ENCODE peak calls at places on chromosome 13, in ten cellular contexts. F is endodermal cell; H is CD8-positive, alpha-beta memory T cell; S is ascending aorta; V is skeletal muscle cell; G is psoas muscle; R is tibial artery; P is fibroblast of lung; M is epithelial cell of esophagus; J is lower leg skin. T is an unnamed sample.

GRCh38 chr13:80677227-80677626 is 336.3 kb upstream of the SPRY2 start:
- DNase-seq in G (no peak), F (no peak), R (no peak), J (no peak), P (no peak), V (no peak), H (no peak), S (no peak), M (no peak), T (no peak)

GRCh38 chr13:46596501-46596900 is 43.5 kb downstream of the LRCH1 start:
- DNase-seq in P (no peak), S (no peak), J (no peak), V (no peak), H (no peak), F (no peak), M (no peak), G (no peak), R (no peak), T (no peak)

GRCh38 chr13:68190826-68191225 is 960.7 kb upstream of the PCDH9 start:
- DNase-seq in V (peak; percentile 14), R (no peak), P (peak; percentile 57), G (no peak), M (peak; percentile 97), S (no peak), F (no peak), J (peak; percentile 23), H (no peak), T (no peak)

GRCh38 chr13:25149670-25150069 is 22.4 kb downstream of the AMER2 start:
- DNase-seq in F (no peak), J (no peak), V (no peak), P (no peak), H (no peak), G (no peak), S (no peak), R (no peak), M (no peak), T (no peak)

GRCh38 chr13:79775830-79776229 is 294.9 kb downstream of the NDFIP2 start:
- DNase-seq in F (peak; percentile 75), J (no peak), G (no peak), P (peak; percentile 88), S (no peak), M (peak; percentile 68), V (peak; percentile 49), R (no peak), H (no peak), T (peak; percentile 24)

GRCh38 chr13:83503424-83503823 is 378.9 kb downstream of the SLITRK1 start:
- DNase-seq in G (no peak), M (peak; percentile 16), H (no peak), J (no peak), F (no peak), P (peak; percentile 54), R (no peak), V (peak; percentile 58), S (no peak), T (no peak)

GRCh38 chr13:95540848-95541247 is 11.7 kb upstream of the CLDN10 start:
- DNase-seq in R (no peak), P (no peak), M (no peak), F (no peak), S (no peak), H (no peak), V (no peak), G (peak; percentile 49), J (no peak), T (no peak)

GRCh38 chr13:23705578-23705977 is 135.4 kb downstream of the TNFRSF19 start:
- DNase-seq in V (peak; percentile 56), F (no peak), S (no peak), J (no peak), M (no peak), H (no peak), R (no peak), G (no peak), P (peak; percentile 79), T (no peak)

GRCh38 chr13:30370146-30370545 is 52.1 kb upstream of the UBE2L5 start:
- DNase-seq in R (peak; percentile 16), M (no peak), P (no peak), J (no peak), H (no peak), S (no peak), V (no peak), F (no peak), G (no peak), T (no peak)

GRCh38 chr13:30375436-30375835 is 46.9 kb upstream of the UBE2L5 start:
- DNase-seq in R (peak; percentile 29), V (no peak), F (no peak), G (no peak), M (no peak), S (no peak), J (no peak), H (no peak), P (no peak), T (no peak)

GRCh38 chr13:30373727-30374126 is 48.6 kb upstream of the UBE2L5 start:
- DNase-seq in V (no peak), H (no peak), S (no peak), J (no peak), R (peak; percentile 46), P (no peak), F (no peak), M (no peak), G (no peak), T (no peak)

GRCh38 chr13:30370916-30371521 is 51.3 kb upstream of the UBE2L5 start:
- DNase-seq in P (no peak), V (no peak), S (no peak), G (no peak), J (no peak), F (no peak), H (no peak), R (no peak), M (no peak), T (no peak)

DNA sequence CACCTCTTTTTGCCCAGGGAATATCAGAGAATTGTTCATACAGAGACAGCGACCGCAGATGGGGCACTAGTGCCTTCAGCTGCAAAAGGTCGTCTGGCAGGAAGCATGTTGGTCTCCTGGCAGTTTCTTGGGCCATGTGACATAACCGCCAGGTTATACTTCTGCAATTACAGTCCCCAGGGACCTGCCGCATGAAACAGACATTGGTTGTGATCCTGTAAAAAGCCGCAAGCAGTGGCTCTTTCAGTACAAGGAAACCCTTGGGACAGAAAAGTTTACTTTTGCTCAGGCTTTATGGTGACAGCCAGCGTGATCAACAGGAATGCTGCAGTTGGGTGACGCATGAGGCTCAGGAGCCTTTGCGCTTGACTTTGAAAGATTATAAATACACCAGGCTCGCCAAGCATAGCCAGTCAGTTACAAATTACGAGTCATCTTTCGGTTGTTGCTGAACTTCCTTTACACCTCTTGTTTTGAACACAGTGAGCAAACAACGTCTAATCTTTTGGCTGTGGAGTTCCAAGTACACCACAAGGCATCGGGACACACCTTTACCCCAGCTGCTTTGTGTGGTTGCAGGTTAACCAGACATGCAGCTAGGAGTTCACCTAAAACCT is 50.5 kb upstream of the UBE2L5 start:
- DNase-seq in H (no peak), G (no peak), M (peak; percentile 65), S (no peak), J (no peak), P (peak; percentile 50), R (peak; percentile 63), V (no peak), F (no peak), T (peak; percentile 97)
- H3K4me3 ChIP-seq in H (peak overlapping the region; percentile 19), G (no peak overlapping the region), M (no peak overlapping the region), S (no peak overlapping the region), J (no peak overlapping the region), P (no peak overlapping the region), R (no peak overlapping the region), V (no peak overlapping the region), F (no peak overlapping the region), T (peak overlapping the region; percentile 40)

GRCh38 chr13:87677043-87677333 is 5.8 kb downstream of the SLITRK5 start:
- DNase-seq in M (no peak), V (no peak), J (no peak), G (no peak), S (no peak), P (no peak), R (no peak), F (no peak), H (no peak), T (no peak)
- H3K4me3 ChIP-seq in M (peak overlapping the region; percentile 48), V (no peak overlapping the region), J (no peak overlapping the region), G (no peak overlapping the region), S (no peak overlapping the region), P (no peak overlapping the region), R (peak overlapping the region; percentile 46), F (no peak overlapping the region), H (no peak overlapping the region), T (no peak overlapping the region)

GRCh38 chr13:36997716-36998427 is 1.3 kb downstream of the ALG5 start:
- DNase-seq in H (no peak), P (no peak), V (no peak), J (no peak), G (no peak), R (no peak), S (no peak), M (no peak), F (no peak), T (no peak)

GRCh38 chr13:36999054-36999927 is at the start of gene ALG5:
- DNase-seq in G (peak; percentile 93), H (peak; percentile 91), J (peak; percentile 80), R (peak; percentile 92), V (peak; percentile 68), S (peak; percentile 23), P (peak; percentile 86), M (peak; percentile 92), F (peak; percentile 96), T (peak; percentile 82)

GRCh38 chr13:36998624-36999041 is 507 bp downstream of the ALG5 start:
- DNase-seq in V (no peak), M (peak; percentile 3), S (no peak), G (peak; percentile 19), H (no peak), R (peak; percentile 69), P (no peak), F (peak; percentile 69), J (peak; percentile 26), T (peak; percentile 6)

DNA sequence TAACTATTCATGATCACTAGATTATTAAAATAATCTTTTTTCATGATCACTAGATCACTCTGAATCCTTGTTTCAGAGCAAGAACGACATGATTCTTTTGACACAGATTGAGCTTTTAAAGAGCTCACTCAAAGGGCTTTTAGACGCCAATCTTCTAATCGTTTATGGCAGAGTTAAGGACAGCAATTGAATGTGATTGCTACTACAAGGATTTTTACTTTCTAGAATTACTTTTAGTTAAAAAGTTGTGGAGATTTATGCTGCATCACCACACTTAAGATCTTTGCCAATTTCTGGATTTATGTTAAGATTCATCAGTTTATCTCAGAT is 1.3 kb downstream of the EXOSC8 start:
- DNase-seq in P (no peak), R (no peak), J (no peak), V (no peak), M (no peak), H (no peak), G (no peak), S (no peak), F (no peak), T (no peak)
- H3K4me3 ChIP-seq in P (peak overlapping the region; percentile 67), R (peak overlapping the region; percentile 90), J (no peak overlapping the region), V (peak overlapping the region; percentile 100), M (peak overlapping the region; percentile 84), H (no peak overlapping the region), G (peak overlapping the region; percentile 94), S (no peak overlapping the region), F (peak overlapping the region; percentile 92), T (peak overlapping the region; percentile 94)

DNA sequence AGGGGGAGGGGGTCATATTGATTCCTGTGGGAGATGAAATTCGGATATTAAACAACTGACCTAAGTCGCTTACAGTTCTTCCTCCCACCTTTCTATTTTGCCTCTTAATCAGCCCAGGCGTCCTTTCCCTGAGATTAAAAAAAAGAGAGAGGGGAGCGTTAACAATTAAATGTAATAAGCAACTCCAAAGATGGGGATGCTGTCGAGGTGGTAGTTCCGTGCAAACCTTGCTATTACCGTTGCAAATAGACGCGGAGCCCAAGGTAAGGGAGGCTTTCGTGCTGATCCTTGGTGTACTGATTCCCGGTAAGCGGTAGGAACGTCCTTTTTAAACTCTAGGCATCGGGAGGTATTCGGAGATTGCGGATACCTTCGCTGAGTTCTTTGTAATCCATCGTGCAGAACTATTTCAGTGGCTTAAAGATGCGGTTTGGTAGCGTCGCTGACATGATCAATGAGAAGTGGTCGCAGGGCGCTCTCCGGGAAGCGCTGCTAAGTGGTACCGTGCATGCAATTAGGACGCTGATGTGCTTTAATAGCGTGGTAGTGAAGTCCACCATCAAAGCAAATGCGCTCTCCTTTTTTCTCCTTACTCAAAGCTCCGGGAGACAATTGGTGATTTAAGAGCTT is 3.1 kb downstream of the SLITRK5 start:
- DNase-seq in J (no peak), H (no peak), R (no peak), V (no peak), G (no peak), F (peak; percentile 55), S (no peak), P (peak; percentile 23), M (no peak), T (no peak)
- H3K4me3 ChIP-seq in J (no peak overlapping the region), H (no peak overlapping the region), R (no peak overlapping the region), V (peak overlapping the region; percentile 78), G (no peak overlapping the region), F (peak overlapping the region; percentile 82), S (no peak overlapping the region), P (no peak overlapping the region), M (peak overlapping the region; percentile 48), T (no peak overlapping the region)

T was measured in Jurkat, Clone E6-1.